ENCODE peak calls at places on chromosomes 6 and 20, in eight cellular contexts. U is NCI-H2171 treated with DMSO at 0.1 percent for 48 hours; E is T-helper 2 cell; M is EH; B is T-cell; C is stimulated activated CD8-positive, alpha-beta memory T cell treated with anti-CD3 and anti-CD28 coated beads, Interleukin-12 subunit alpha, Interleukin-12 subunit beta, amount 100 ng/mL, for 1 hour; Q is stimulated activated CD4-positive, alpha-beta T cell treated with anti-CD3 and anti-CD28 coated beads, Interleukin-2, amount 100 ng/mL, for 48 hours; R is adrenal gland. J is an unnamed sample.

GRCh38 chr20:64223526-64224067 is 32.0 kb upstream of the PCMTD2 start:
- DNase-seq in C (no peak), M (peak), B (no peak), U (no peak), E (no peak), R (no peak), Q (no peak), J (peak)

GRCh38 chr20:16350465-16350864 is 222.8 kb downstream of the KIF16B start:
- DNase-seq in R (no peak), E (no peak), Q (no peak), M (peak), B (no peak), C (no peak), U (no peak), J (peak)

GRCh38 chr6:80689700-80690099 is 583.2 kb downstream of the BCKDHB start:
- DNase-seq in E (no peak), R (no peak), M (no peak), B (no peak), U (no peak), C (no peak), Q (no peak), J (no peak)

GRCh38 chr20:3696745-3697587 is 15.2 kb upstream of the ADAM33 start:
- DNase-seq in Q (no peak), E (no peak), M (no peak), U (no peak), B (no peak), C (no peak), R (no peak), J (no peak)

GRCh38 chr20:49187330-49188100 is 619 bp downstream of the STAU1 start:
- DNase-seq in E (no peak), B (no peak), U (peak), R (peak), M (no peak), C (no peak), Q (peak), J (peak)

GRCh38 chr6:106132153-106132698 is 46.1 kb downstream of the PRDM1 start:
- DNase-seq in R (no peak), U (no peak), B (no peak), E (no peak), M (no peak), Q (no peak), C (no peak), J (no peak)

GRCh38 chr6:108876929-108877775 is 28.9 kb downstream of the ARMC2 start:
- DNase-seq in B (no peak), R (peak), E (no peak), C (no peak), M (peak), Q (no peak), U (no peak), J (peak)

GRCh38 chr6:127554435-127555006 is 22.5 kb upstream of the C6orf58 start:
- DNase-seq in C (no peak), M (peak), B (no peak), R (no peak), Q (no peak), E (no peak), U (peak), J (peak)

GRCh38 chr20:45052698-45053440 is 48.1 kb downstream of the KCNS1 start:
- DNase-seq in B (no peak), E (peak), M (peak), C (no peak), Q (no peak), R (no peak), U (no peak), J (peak)

GRCh38 chr20:373171-373890 is 7.2 kb upstream of the TRIB3 start:
- DNase-seq in C (no peak), E (no peak), U (no peak), R (no peak), Q (no peak), M (peak), B (no peak), J (peak)

GRCh38 chr6:52227495-52227894 is 16.8 kb downstream of the IL17F start:
- DNase-seq in R (no peak), E (no peak), M (no peak), B (no peak), Q (peak), U (no peak), C (no peak), J (no peak)

GRCh38 chr20:48626226-48626937 is 201.4 kb downstream of the PREX1 start:
- DNase-seq in B (peak), E (no peak), Q (no peak), M (peak), U (no peak), R (no peak), C (no peak), J (peak)

J was measured in choroid plexus epithelial cell.